ENCODE peak calls at places on chromosome X, in five cellular contexts. U is substantia nigra; G is stromal cell of bone marrow; I is stimulated activated naive CD8-positive, alpha-beta T cell treated with anti-CD3 and anti-CD28 coated beads, Interleukin-15, Interleukin-2, amounts not matched to agents 100 U/mL and 50 U/mL, for 24 hours; P is HS-27A. B is an unnamed sample.

GRCh38 chrX:78708171-78708570 is 39.3 kb upstream of the LPAR4 start:
- DNase-seq in G (peak), U (no peak), I (no peak), P (peak), B (no peak)

GRCh38 chrX:132748909-132749308 is 209.5 kb downstream of the HS6ST2 start:
- DNase-seq in I (no peak), P (no peak), G (no peak), U (no peak), B (no peak)

GRCh38 chrX:14694631-14695030 is 165.3 kb downstream of the GLRA2 start:
- DNase-seq in G (no peak), U (no peak), P (no peak), I (no peak), B (no peak)

GRCh38 chrX:1481636-1482529 is 29.2 kb upstream of the ASMTL start:
- DNase-seq in P (no peak), G (peak), U (no peak), I (peak), B (peak)

GRCh38 chrX:115392871-115393270 is 103.4 kb downstream of the LUZP4 start:
- DNase-seq in P (no peak), G (no peak), U (no peak), I (no peak), B (no peak)

GRCh38 chrX:7028246-7028645 is 119.3 kb upstream of the STS start:
- DNase-seq in P (no peak), I (no peak), U (no peak), G (peak), B (no peak)

GRCh38 chrX:10015711-10016515 is 48.8 kb downstream of the CLDN34 start:
- DNase-seq in P (no peak), G (no peak), U (peak), I (peak), B (no peak)

GRCh38 chrX:149829751-149830191 is 48.0 kb downstream of the MAGEA9 start:
- DNase-seq in I (peak), P (no peak), U (no peak), G (peak), B (peak)

GRCh38 chrX:110317820-110318663 is at the start of gene AMMECR1:
- DNase-seq in P (peak), U (peak), G (peak), I (peak), B (peak)

GRCh38 chrX:95885074-95885473 is 799.6 kb upstream of the DIAPH2 start:
- DNase-seq in P (no peak), I (no peak), U (no peak), G (peak), B (no peak)

GRCh38 chrX:8728932-8729331 is 3.0 kb downstream of the ANOS1 start:
- DNase-seq in U (no peak), I (no peak), G (no peak), P (no peak), B (no peak)

GRCh38 chrX:47218920-47219815 is 687 bp downstream of the CDK16 start:
- DNase-seq in I (peak), P (no peak), G (no peak), U (peak), B (peak)

GRCh38 chrX:121160987-121161386 is 113.6 kb downstream of the GLUD2 start:
- DNase-seq in U (no peak), I (no peak), P (no peak), G (no peak), B (no peak)

GRCh38 chrX:109740076-109740809 is 7.2 kb upstream of the ACSL4 start:
- DNase-seq in I (no peak), G (no peak), U (no peak), P (no peak), B (no peak)

GRCh38 chrX:24347871-24348270 is 12.6 kb upstream of the SUPT20HL1 start:
- DNase-seq in P (no peak), G (no peak), U (no peak), I (no peak), B (no peak)

GRCh38 chrX:56563231-56564116 is at the start of gene UBQLN2:
- DNase-seq in P (peak), G (peak), I (peak), U (peak), B (peak)

GRCh38 chrX:49053223-49054072 is 5.4 kb upstream of the CCDC120 start:
- DNase-seq in I (peak), G (no peak), P (no peak), U (no peak), B (peak)

GRCh38 chrX:11665144-11666040 is at the start of gene ARHGAP6:
- DNase-seq in U (no peak), G (peak), P (no peak), I (no peak), B (no peak)

GRCh38 chrX:154025230-154025629 is 5.5 kb upstream of the IRAK1 start:
- DNase-seq in P (no peak), G (no peak), U (no peak), I (no peak), B (no peak)

GRCh38 chrX:112367065-112367464 is 284.5 kb upstream of the TRPC5 start:
- DNase-seq in P (no peak), U (no peak), I (no peak), G (no peak), B (no peak)

B was measured in activated CD8-positive, alpha-beta T cell treated with anti-CD3 and anti-CD28 coated beads, Interleukin-2, amount 10 ng/mL, durations not matched to agents 7 days and 5 days.